ENCODE peak calls at places on chromosomes 11 and 22, in eight cellular contexts. M is naive thymus-derived CD8-positive, alpha-beta T cell; T is GM19239; Y is activated T-helper 1 cell treated with anti-CD3 and anti-CD28 coated beads, Interleukin-2, amount 50 U/mL, for 16 hours; R is pancreas; B is MV-4-11; W is AG04449; D is stimulated activated CD4-positive, alpha-beta T cell treated with anti-CD3 and anti-CD28 coated beads, Interleukin-4, amount 100 ng/mL, for 24 hours. F is an unnamed sample.

GRCh38 chr11:33724644-33725035 is 11.6 kb downstream of the CD59 start:
- DNase-seq in M (no peak), T (no peak), Y (no peak), R (no peak), B (no peak), W (no peak), D (no peak), F (peak; percentile 90)

GRCh38 chr11:45110562-45110961 is 35.9 kb upstream of the PRDM11 start:
- DNase-seq in M (peak; percentile 68), T (peak; percentile 40), Y (no peak), R (peak; percentile 61), B (peak; percentile 50), W (no peak), D (peak; percentile 58), F (peak; percentile 22)

GRCh38 chr22:45511847-45512261 is 9.2 kb downstream of the FBLN1 start:
- DNase-seq in M (no peak), T (no peak), Y (no peak), R (peak; percentile 24), B (no peak), W (peak; percentile 61), D (no peak), F (no peak)

GRCh38 chr22:41919357-41920224 is 4.7 kb upstream of the SHISA8 start:
- DNase-seq in M (peak; percentile 37), T (no peak), Y (no peak), R (peak; percentile 43), B (peak; percentile 99), W (no peak), D (peak; percentile 45), F (no peak)

GRCh38 chr11:45652781-45653180 is 12.6 kb downstream of the CHST1 start:
- DNase-seq in M (no peak), T (no peak), Y (no peak), R (no peak), B (no peak), W (peak; percentile 17), D (no peak), F (no peak)

GRCh38 chr11:63553759-63554158 is 9.4 kb downstream of the PLAAT2 start:
- DNase-seq in M (peak; percentile 71), T (peak; percentile 58), Y (no peak), R (no peak), B (peak; percentile 47), W (no peak), D (peak; percentile 49), F (no peak)

GRCh38 chr11:78838417-78838816 is 263.8 kb upstream of the NARS2 start:
- DNase-seq in M (no peak), T (no peak), Y (no peak), R (no peak), B (no peak), W (no peak), D (no peak), F (no peak)

GRCh38 chr22:17969732-17970131 is 54.6 kb downstream of the MICAL3 start:
- DNase-seq in M (no peak), T (no peak), Y (no peak), R (no peak), B (no peak), W (peak; percentile 96), D (no peak), F (no peak)

GRCh38 chr11:67265633-67266423 is 445 bp upstream of the GRK2 start:
- DNase-seq in M (peak; percentile 80), T (peak; percentile 85), Y (peak; percentile 75), R (peak; percentile 82), B (peak; percentile 36), W (no peak), D (peak; percentile 78), F (no peak)

GRCh38 chr22:35578836-35579575 is 38.1 kb downstream of the MB start:
- DNase-seq in M (no peak), T (no peak), Y (no peak), R (no peak), B (no peak), W (no peak), D (no peak), F (no peak)

GRCh38 chr11:64844330-64845124 is at the start of gene CDC42BPG:
- DNase-seq in M (peak; percentile 80), T (peak; percentile 82), Y (peak; percentile 62), R (peak; percentile 91), B (peak; percentile 48), W (no peak), D (peak; percentile 65), F (no peak)

GRCh38 chr11:67484847-67485311 is 2.1 kb downstream of the AIP start:
- DNase-seq in M (peak; percentile 51), T (no peak), Y (peak; percentile 48), R (no peak), B (peak; percentile 83), W (no peak), D (peak; percentile 74), F (no peak)

GRCh38 chr22:38271927-38272372 is 860 bp downstream of the TMEM184B start:
- DNase-seq in M (peak; percentile 31), T (no peak), Y (no peak), R (peak; percentile 63), B (no peak), W (no peak), D (no peak), F (no peak)

GRCh38 chr11:63564785-63565350 is 1.7 kb upstream of the PLAAT2 start:
- DNase-seq in M (no peak), T (no peak), Y (no peak), R (no peak), B (peak; percentile 6), W (no peak), D (no peak), F (no peak)

GRCh38 chr11:46264030-46264429 is 13.4 kb upstream of the CREB3L1 start:
- DNase-seq in M (no peak), T (no peak), Y (no peak), R (no peak), B (no peak), W (no peak), D (no peak), F (no peak)

GRCh38 chr11:75509201-75509600 is 16.5 kb downstream of the GDPD5 start:
- DNase-seq in M (no peak), T (no peak), Y (no peak), R (no peak), B (peak; percentile 37), W (no peak), D (no peak), F (no peak)

GRCh38 chr11:132402056-132402684 is 1031.8 kb downstream of the NTM start:
- DNase-seq in M (no peak), T (peak; percentile 13), Y (no peak), R (no peak), B (no peak), W (no peak), D (no peak), F (no peak)

GRCh38 chr11:126061707-126062678 is 673 bp downstream of the CDON start:
- DNase-seq in M (no peak), T (no peak), Y (no peak), R (peak; percentile 42), B (no peak), W (no peak), D (peak; percentile 24), F (no peak)

GRCh38 chr22:23383491-23384450 is 196.3 kb downstream of the IGLL1 start:
- DNase-seq in M (no peak), T (no peak), Y (no peak), R (no peak), B (peak; percentile 18), W (no peak), D (no peak), F (no peak)

GRCh38 chr11:114280696-114281095 is 15.5 kb upstream of the NNMT start:
- DNase-seq in M (no peak), T (no peak), Y (no peak), R (peak; percentile 29), B (no peak), W (no peak), D (no peak), F (peak; percentile 75)

GRCh38 chr22:38829485-38829884 is 14.3 kb downstream of the NPTXR start:
- DNase-seq in M (no peak), T (no peak), Y (no peak), R (no peak), B (no peak), W (no peak), D (no peak), F (no peak)

GRCh38 chr11:44626645-44627044 is 61.2 kb downstream of the CD82 start:
- DNase-seq in M (no peak), T (no peak), Y (no peak), R (peak; percentile 2), B (no peak), W (no peak), D (no peak), F (no peak)

GRCh38 chr11:65185869-65186341 is 4.2 kb downstream of the CAPN1 start:
- DNase-seq in M (no peak), T (no peak), Y (no peak), R (no peak), B (no peak), W (no peak), D (no peak), F (no peak)